ENCODE peak calls at places on chromosomes 6 and 20, in nine cellular contexts. D is left lung; E is body of pancreas; A is cardiac muscle cell; N is lung; U is fibroblast of lung; B is CD4-positive, CD25-positive, alpha-beta regulatory T cell; T is A673; Q is heart right ventricle. L is an unnamed sample. For H3K4me1, the result is how much of the 10 kb centered on the place peaks cover.

GRCh38 chr20:21234816-21235215 is 68.3 kb upstream of the XRN2 start:
- DNase-seq in N (no peak), D (no peak), Q (no peak), A (no peak), T (peak), E (no peak), B (no peak), U (no peak), L (peak)

GRCh38 chr20:31910071-31910803 is 39.8 kb downstream of the TTLL9 start:
- DNase-seq in A (no peak), B (no peak), D (no peak), Q (no peak), E (no peak), U (no peak), N (no peak), T (no peak), L (no peak)

GRCh38 chr20:16615199-16615598 is 42.0 kb upstream of the KIF16B start:
- DNase-seq in D (no peak), N (no peak), Q (no peak), U (peak), B (no peak), T (peak), A (no peak), E (no peak), L (peak)

GRCh38 chr6:97963148-97963680 is 680.2 kb upstream of the MMS22L start:
- DNase-seq in E (no peak), D (no peak), N (no peak), Q (no peak), B (no peak), T (no peak), U (no peak), A (no peak), L (no peak)

GRCh38 chr6:20302702-20303251 is 90.5 kb upstream of the MBOAT1 start:
- DNase-seq in D (no peak), A (peak), Q (no peak), N (no peak), T (no peak), U (peak), B (no peak), E (no peak), L (no peak)

GRCh38 chr6:33808781-33809180 is 5.0 kb upstream of the MLN start:
- DNase-seq in B (no peak), Q (no peak), U (no peak), T (peak), N (no peak), E (no peak), A (no peak), D (no peak), L (peak)

GRCh38 chr6:61809004-61809595 is 476.9 kb downstream of the KHDRBS2 start:
- DNase-seq in B (no peak), N (no peak), E (no peak), Q (no peak), A (peak), U (peak), D (no peak), T (peak), L (peak)

GRCh38 chr6:100116409-100117194 is 122.6 kb upstream of the MCHR2 start:
- DNase-seq in D (no peak), N (no peak), Q (no peak), B (peak), A (peak), E (peak), U (peak), T (peak), L (peak)

GRCh38 chr6:162119349-162119748 is 608.2 kb downstream of the PRKN start:
- DNase-seq in Q (peak), D (peak), T (no peak), B (no peak), U (peak), A (no peak), E (no peak), N (no peak), L (peak)

GRCh38 chr6:17962436-17963031 is 24.9 kb downstream of the KIF13A start:
- DNase-seq in D (peak), E (no peak), N (no peak), U (peak), B (no peak), Q (peak), T (no peak), A (peak), L (peak)

GRCh38 chr6:158417760-158418098 is 105.5 kb downstream of the TULP4 start:
- DNase-seq in A (no peak), T (no peak), B (no peak), D (no peak), N (no peak), Q (no peak), E (no peak), U (peak), L (no peak)

GRCh38 chr6:36997811-36998722 is 7.4 kb upstream of the FGD2 start:
- DNase-seq in E (peak), N (no peak), U (no peak), A (peak), Q (peak), B (no peak), D (no peak), T (no peak), L (no peak)

GRCh38 chr6:3504938-3505735 is 48.3 kb upstream of the SLC22A23 start:
- DNase-seq in N (no peak), Q (no peak), U (no peak), A (no peak), E (no peak), D (no peak), B (no peak), T (no peak), L (no peak)

GRCh38 chr20:18907353-18907752 is 93.8 kb downstream of the SCP2D1 start:
- DNase-seq in E (no peak), U (no peak), N (no peak), D (no peak), B (no peak), Q (no peak), T (no peak), A (no peak), L (peak)

GRCh38 chr20:23358923-23359572 is 2.9 kb upstream of the GZF1 start:
- DNase-seq in B (no peak), E (peak), D (no peak), T (no peak), A (no peak), U (no peak), N (no peak), Q (no peak), L (no peak)

GRCh38 chr6:125884656-125885055 is 71.9 kb upstream of the HINT3 start:
- DNase-seq in N (no peak), T (no peak), D (no peak), E (no peak), A (no peak), U (peak), Q (no peak), B (no peak), L (peak)

GRCh38 chr6:39530201-39530759 is 194.9 kb downstream of the KIF6 start:
- DNase-seq in B (peak), A (no peak), U (peak), E (no peak), N (no peak), T (peak), D (no peak), Q (no peak), L (no peak)

DNA sequence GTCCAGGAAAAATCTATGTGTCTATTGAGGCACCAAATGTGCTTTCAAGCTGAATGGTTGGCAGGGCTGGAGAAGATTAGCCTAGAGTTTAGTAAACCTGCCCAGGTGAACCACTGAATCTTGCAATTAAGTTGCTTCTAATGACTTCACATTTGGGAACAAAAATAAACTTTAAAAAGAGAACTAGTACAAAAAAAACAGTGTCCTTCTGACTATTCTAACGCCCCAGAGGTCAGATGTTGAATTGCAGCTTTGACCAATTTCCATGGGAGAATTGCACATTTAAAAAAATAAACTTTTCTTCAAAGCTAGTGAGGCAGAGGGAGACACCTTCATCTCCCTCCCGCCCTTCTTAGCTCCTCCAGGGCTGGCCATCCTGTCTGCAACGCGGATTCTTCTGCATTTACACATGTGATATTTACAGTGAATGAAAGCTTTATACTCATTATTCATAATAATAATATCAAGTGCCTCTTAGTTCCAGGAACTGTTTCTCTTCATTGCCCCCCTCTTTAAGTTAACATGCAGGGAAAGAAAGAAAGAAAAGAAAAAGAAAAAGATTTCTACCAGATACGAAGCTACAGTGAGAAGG is 270.2 kb downstream of the SMOC2 start:
- DNase-seq in Q (no peak), N (no peak), A (no peak), D (no peak), E (no peak), B (no peak), T (no peak), U (no peak), L (no peak)
- H3K4me3 ChIP-seq in Q (no peak), N (no peak), A (no peak), D (no peak), E (no peak), B (no peak), T (no peak), U (no peak), L (no peak)

DNA sequence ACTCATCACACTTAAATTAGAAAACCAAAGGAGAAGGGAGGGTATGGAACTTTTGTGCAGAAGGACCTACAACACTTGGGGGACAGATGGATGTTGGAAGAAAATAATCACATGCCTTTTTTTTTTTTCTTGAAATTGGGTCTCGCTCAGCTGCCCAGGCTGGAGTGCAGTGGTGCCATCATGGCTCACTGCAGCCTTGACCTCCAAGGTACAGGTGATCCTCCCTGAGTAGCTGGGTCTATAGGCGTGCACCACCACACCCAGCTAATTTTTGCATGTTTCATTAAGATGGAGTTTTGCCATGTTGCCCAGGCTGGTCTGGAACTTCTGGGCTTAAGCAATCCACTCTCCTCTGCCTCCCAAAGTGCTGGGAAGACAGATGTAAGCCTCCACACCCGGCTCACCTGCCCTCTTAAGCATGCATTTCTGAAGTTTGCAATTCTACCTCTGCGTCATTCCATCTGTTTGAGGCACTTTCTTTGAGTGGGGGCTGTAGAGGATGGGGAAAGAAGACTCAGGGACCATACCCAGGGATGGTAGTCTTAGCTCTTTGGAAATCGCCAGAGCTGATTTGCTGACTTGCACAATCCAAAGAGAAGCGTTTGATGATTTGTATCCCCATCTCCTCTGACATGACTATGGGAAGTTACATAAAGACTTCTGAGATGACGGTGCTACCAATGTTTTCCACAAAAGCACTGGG is 370.7 kb upstream of the JARID2 start:
- DNase-seq in N (no peak), U (no peak), D (no peak), T (no peak), A (no peak), B (peak), Q (no peak), E (no peak), L (no peak)
- H3K4me1 ChIP-seq in N (under half), U (under half), D (under half), T (half or more), A (under half), B (under half), Q (under half), E (under half), L (under half)

GRCh38 chr6:138956244-138956924 is 31.7 kb downstream of the REPS1 start:
- DNase-seq in A (no peak), B (no peak), Q (no peak), E (no peak), U (no peak), T (no peak), N (no peak), D (no peak), L (no peak)

GRCh38 chr6:138957903-138958302 is 30.1 kb downstream of the REPS1 start:
- DNase-seq in D (no peak), E (no peak), N (no peak), U (no peak), T (no peak), A (no peak), B (peak), Q (no peak), L (no peak)

GRCh38 chr6:138959521-138959920 is 28.5 kb downstream of the REPS1 start:
- DNase-seq in D (no peak), A (no peak), U (no peak), B (no peak), T (no peak), N (no peak), E (no peak), Q (no peak), L (no peak)

GRCh38 chr6:138958595-138958994 is 29.5 kb downstream of the REPS1 start:
- DNase-seq in N (no peak), T (no peak), A (no peak), U (no peak), Q (no peak), B (no peak), D (no peak), E (no peak), L (no peak)

DNA sequence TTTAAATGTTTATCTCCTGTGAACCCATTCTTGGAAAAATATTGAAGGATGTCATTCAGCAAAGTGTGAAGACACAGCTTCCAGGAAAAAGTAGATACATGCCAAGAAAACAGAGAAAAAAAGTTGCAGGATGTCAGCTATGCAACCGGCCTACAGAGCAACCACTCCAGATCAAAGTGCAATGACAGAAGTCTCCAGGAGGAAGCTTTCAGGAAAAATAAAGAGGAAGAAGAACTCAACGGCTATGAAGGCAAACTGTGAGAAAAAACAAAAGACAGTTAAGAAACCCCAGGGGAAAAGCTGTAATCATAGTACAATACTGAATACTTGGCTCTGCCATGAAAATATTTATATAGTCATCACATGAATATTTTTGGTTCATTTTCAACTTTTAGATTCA is 30.6 kb downstream of the REPS1 start:
- DNase-seq in Q (no peak), D (no peak), U (peak), T (no peak), N (no peak), A (no peak), B (no peak), E (no peak), L (no peak)
- H3K4me3 ChIP-seq in Q (no peak), D (no peak), U (no peak), T (no peak), N (no peak), A (no peak), B (no peak), E (no peak), L (no peak)

GRCh38 chr6:6004147-6004995 is 2.4 kb downstream of the NRN1 start:
- DNase-seq in Q (no peak), T (peak), E (no peak), U (peak), A (no peak), N (no peak), D (no peak), B (no peak), L (peak)
- H3K4me1 ChIP-seq in Q (half or more), T (under half), E (half or more), U (under half), A (under half), N (under half), D (half or more), B (half or more), L (under half)

DNA sequence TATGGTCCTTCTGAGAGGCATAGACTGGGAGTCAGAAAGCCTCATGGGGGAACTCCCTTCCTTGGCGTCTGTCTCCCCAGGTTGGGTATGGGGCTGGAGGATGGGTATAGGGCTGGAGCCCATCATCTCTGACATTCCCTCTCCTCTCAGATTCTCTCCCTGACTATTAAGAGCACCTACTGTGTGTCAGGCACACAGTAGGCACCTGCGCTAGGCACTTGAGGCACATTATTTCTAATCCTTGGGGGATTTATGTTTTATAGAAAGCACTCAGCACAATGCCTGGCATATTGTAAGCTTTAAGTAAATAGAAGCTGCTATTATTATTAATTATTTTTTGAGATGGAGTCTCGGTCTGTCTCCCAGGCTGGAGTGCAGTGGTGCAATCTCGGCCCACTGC is 76.3 kb downstream of the CD40 start:
- DNase-seq in B (no peak), T (no peak), Q (no peak), D (no peak), E (no peak), N (no peak), U (no peak), A (no peak), L (no peak)
- H3K4me3 ChIP-seq in B (no peak), T (no peak), Q (no peak), D (no peak), E (no peak), N (no peak), U (no peak), A (no peak), L (no peak)

GRCh38 chr6:166766769-166767168 is 139.7 kb upstream of the RPS6KA2 start:
- DNase-seq in E (no peak), D (no peak), T (no peak), A (no peak), Q (no peak), U (no peak), N (no peak), B (no peak), L (no peak)

GRCh38 chr6:166770216-166771116 is 143.4 kb upstream of the RPS6KA2 start:
- DNase-seq in B (no peak), E (no peak), T (no peak), A (no peak), N (peak), Q (no peak), D (no peak), U (no peak), L (no peak)

GRCh38 chr6:166769648-166770047 is 142.6 kb upstream of the RPS6KA2 start:
- DNase-seq in D (no peak), U (no peak), N (peak), A (no peak), T (no peak), B (no peak), E (no peak), Q (no peak), L (no peak)

GRCh38 chr6:166767191-166767590 is 140.1 kb upstream of the RPS6KA2 start:
- DNase-seq in D (no peak), A (no peak), T (no peak), E (no peak), B (no peak), N (no peak), U (no peak), Q (no peak), L (no peak)

DNA sequence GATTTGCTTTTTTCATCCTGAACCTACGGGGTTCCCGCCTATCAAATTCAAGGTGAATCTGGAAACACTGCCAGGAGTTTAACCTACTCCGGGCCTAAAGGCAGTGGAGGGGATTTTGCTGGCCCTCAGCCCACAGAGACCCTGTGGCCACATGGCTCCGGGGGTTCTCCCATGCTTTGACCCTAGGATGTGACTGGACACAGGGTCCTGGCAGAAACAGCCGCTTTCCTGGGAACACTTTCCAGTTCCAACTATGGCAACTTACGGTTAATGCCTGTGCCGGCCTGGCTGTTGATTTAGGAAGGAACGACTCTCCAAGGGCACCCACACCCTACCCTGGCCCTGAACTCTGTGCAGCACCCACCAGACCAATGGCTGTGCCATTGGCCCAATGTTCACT is 141.7 kb upstream of the RPS6KA2 start:
- DNase-seq in T (no peak), A (no peak), E (no peak), Q (no peak), U (no peak), D (no peak), N (no peak), B (no peak), L (no peak)
- H3K4me1 ChIP-seq in T (under half), A (under half), E (under half), Q (under half), U (under half), D (under half), N (under half), B (under half), L (under half)

GRCh38 chr6:56642366-56643261 is at the start of gene DST:
- DNase-seq in D (no peak), B (no peak), T (peak), N (no peak), Q (no peak), A (no peak), U (peak), E (no peak), L (no peak)

GRCh38 chr6:56640374-56640773 is 2.3 kb downstream of the DST start:
- DNase-seq in Q (no peak), T (no peak), B (no peak), E (no peak), N (no peak), U (no peak), D (no peak), A (no peak), L (no peak)

GRCh38 chr6:56647172-56647762 is 4.6 kb upstream of the DST start:
- DNase-seq in T (no peak), A (no peak), E (no peak), Q (no peak), U (no peak), B (no peak), N (no peak), D (no peak), L (no peak)

GRCh38 chr6:56644366-56644765 is 1.7 kb upstream of the DST start:
- DNase-seq in E (no peak), T (no peak), N (no peak), B (no peak), U (no peak), A (no peak), Q (no peak), D (no peak), L (no peak)

DNA sequence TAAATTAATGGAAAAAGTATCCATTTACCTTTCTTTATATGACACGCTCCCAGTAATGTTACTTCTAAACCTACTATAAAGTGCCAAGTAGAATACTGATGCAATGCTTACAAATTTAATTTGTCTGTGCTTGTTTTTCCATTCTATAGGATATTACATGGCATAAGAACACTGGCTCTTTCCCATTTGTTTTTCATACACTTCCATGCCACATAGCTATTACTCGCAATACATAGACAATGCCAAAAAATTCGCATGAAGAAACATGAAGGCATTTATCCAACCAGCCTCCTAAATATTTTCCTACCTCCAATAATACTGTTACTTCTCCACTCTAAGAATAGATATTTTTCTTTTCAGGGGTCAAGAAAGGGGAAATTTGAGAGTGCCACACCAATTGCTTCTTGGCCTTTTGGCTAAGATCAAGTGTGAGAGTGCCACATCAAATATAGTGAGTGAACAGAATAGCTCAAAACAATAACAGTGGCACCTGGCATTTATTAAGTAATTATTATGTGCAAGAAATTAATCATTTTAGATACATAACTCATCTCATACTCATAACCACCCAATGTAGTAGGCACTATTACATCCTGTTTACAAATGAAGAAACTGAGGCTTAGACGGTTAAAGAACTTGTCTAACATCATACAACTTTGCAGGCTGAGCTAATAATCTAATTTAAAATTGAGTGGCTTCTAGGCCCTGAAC is 845 bp upstream of the DST start:
- DNase-seq in D (no peak), Q (no peak), T (no peak), U (no peak), N (no peak), E (no peak), A (no peak), B (no peak), L (no peak)
- H3K4me3 ChIP-seq in D (no peak), Q (no peak), T (no peak), U (no peak), N (no peak), E (no peak), A (no peak), B (no peak), L (no peak)

L was measured in SJCRH30.